ENCODE peak calls at places on chromosomes 11 and 22, in five cellular contexts. One of them, this sample, is unnamed.
A peak's percentile ranks its signal among the peaks of the same experiment; 100 is the strongest.

GRCh38 chr11:17296852-17297559 is 20.5 kb downstream of the NUCB2 start:
- DNase-seq in pons: no peak
- DNase-seq in NCI-H1105: no peak
- DNase-seq in thoracic aorta: no peak
- DNase-seq in OCI-LY7: no peak
- DNase-seq in this sample: no peak

GRCh38 chr11:82701847-82702520 is 31.7 kb downstream of the FAM181B start:
- DNase-seq in pons: peak; percentile 77
- DNase-seq in NCI-H1105: peak; percentile 46
- DNase-seq in thoracic aorta: no peak
- DNase-seq in OCI-LY7: peak; percentile 41
- DNase-seq in this sample: no peak

GRCh38 chr11:130636672-130637463 is 188.4 kb downstream of the ADAMTS15 start:
- DNase-seq in pons: no peak
- DNase-seq in NCI-H1105: no peak
- DNase-seq in thoracic aorta: no peak
- DNase-seq in OCI-LY7: no peak
- DNase-seq in this sample: peak; percentile 82

GRCh38 chr11:72741429-72741833 is 10.8 kb downstream of the ARAP1 start:
- DNase-seq in pons: peak; percentile 75
- DNase-seq in NCI-H1105: no peak
- DNase-seq in thoracic aorta: no peak
- DNase-seq in OCI-LY7: peak; percentile 37
- DNase-seq in this sample: no peak

GRCh38 chr11:61911701-61912529 is 5.5 kb downstream of the RAB3IL1 start:
- DNase-seq in pons: no peak
- DNase-seq in NCI-H1105: no peak
- DNase-seq in thoracic aorta: no peak
- DNase-seq in OCI-LY7: no peak
- DNase-seq in this sample: no peak

GRCh38 chr11:121901853-121902252 is 214.2 kb downstream of the BLID start:
- DNase-seq in pons: no peak
- DNase-seq in NCI-H1105: no peak
- DNase-seq in thoracic aorta: no peak
- DNase-seq in OCI-LY7: no peak
- DNase-seq in this sample: no peak

GRCh38 chr11:121257289-121257688 is 35.3 kb upstream of the SC5D start:
- DNase-seq in pons: no peak
- DNase-seq in NCI-H1105: no peak
- DNase-seq in thoracic aorta: no peak
- DNase-seq in OCI-LY7: no peak
- DNase-seq in this sample: no peak

GRCh38 chr22:44648821-44649566 is 53.0 kb upstream of the PRR5 start:
- DNase-seq in pons: no peak
- DNase-seq in NCI-H1105: no peak
- DNase-seq in thoracic aorta: no peak
- DNase-seq in OCI-LY7: no peak
- DNase-seq in this sample: no peak

GRCh38 chr11:47960015-47960414 is 20.3 kb upstream of the PTPRJ start:
- DNase-seq in pons: no peak
- DNase-seq in NCI-H1105: no peak
- DNase-seq in thoracic aorta: no peak
- DNase-seq in OCI-LY7: no peak
- DNase-seq in this sample: no peak